ENCODE peak calls at places on chromosomes 13 and 19, in four cellular contexts. T, E, M and B are unnamed samples.

GRCh38 chr13:78177306-78177705 is 258.7 kb upstream of the EDNRB start:
- DNase-seq in T (no peak), E (no peak), M (no peak), B (no peak)

GRCh38 chr19:46745521-46746280 is at the start of gene FKRP:
- DNase-seq in M (no peak), E (no peak), T (no peak), B (peak; percentile 24)

GRCh38 chr13:109479991-109480696 is 306.2 kb downstream of the IRS2 start:
- DNase-seq in T (peak; percentile 40), E (no peak), M (no peak), B (no peak)

GRCh38 chr13:47289578-47289977 is 392.7 kb upstream of the HTR2A start:
- DNase-seq in M (no peak), T (no peak), E (no peak), B (no peak)

GRCh38 chr13:40149611-40150283 is 494.3 kb downstream of the COG6 start:
- DNase-seq in M (no peak), T (peak; percentile 53), E (no peak), B (no peak)

GRCh38 chr19:51632126-51632525 is 1.9 kb upstream of the SIGLEC5 start:
- DNase-seq in M (no peak), E (no peak), T (no peak), B (no peak)

GRCh38 chr13:80339841-80340642 is 884 bp downstream of the SPRY2 start:
- DNase-seq in E (no peak), T (peak; percentile 42), M (no peak), B (no peak)

GRCh38 chr19:3849092-3849491 is 19.7 kb downstream of the ZFR2 start:
- DNase-seq in M (peak; percentile 65), E (no peak), T (no peak), B (peak; percentile 36)

GRCh38 chr13:46131705-46132104 is 26.9 kb upstream of the CPB2 start:
- DNase-seq in E (no peak), T (no peak), M (no peak), B (no peak)

GRCh38 chr13:105990256-105990958 is 545.1 kb downstream of the EFNB2 start:
- DNase-seq in E (no peak), M (no peak), T (peak; percentile 74), B (no peak)

GRCh38 chr19:54136086-54136863 is 1.3 kb upstream of the CNOT3 start:
- DNase-seq in M (no peak), E (no peak), T (peak; percentile 16), B (no peak)

GRCh38 chr13:101325423-101325822 is 90.9 kb downstream of the NALCN start:
- DNase-seq in M (no peak), E (no peak), T (no peak), B (no peak)

GRCh38 chr13:75326173-75327131 is 155.5 kb downstream of the TBC1D4 start:
- DNase-seq in T (peak; percentile 53), E (peak; percentile 19), M (no peak), B (peak; percentile 86)

GRCh38 chr13:35855531-35856019 is 275.6 kb downstream of the DCLK1 start:
- DNase-seq in M (peak; percentile 63), E (no peak), T (no peak), B (no peak)

GRCh38 chr19:32358311-32358710 is 12.9 kb downstream of the ZNF507 start:
- DNase-seq in T (no peak), M (no peak), E (no peak), B (no peak)

GRCh38 chr19:10086904-10087256 is 763 bp downstream of the SHFL start:
- DNase-seq in T (no peak), E (no peak), M (no peak), B (no peak)

GRCh38 chr13:52159159-52159982 is at the start of gene NEK3:
- DNase-seq in M (peak; percentile 47), E (peak; percentile 25), T (peak; percentile 56), B (peak; percentile 58)

GRCh38 chr13:107765724-107766436 is 449.5 kb downstream of the LIG4 start:
- DNase-seq in M (no peak), T (peak; percentile 51), E (no peak), B (no peak)

GRCh38 chr13:106391271-106391670 is 144.2 kb downstream of the EFNB2 start:
- DNase-seq in T (no peak), M (no peak), E (no peak), B (no peak)

GRCh38 chr19:51807111-51807701 is 12.2 kb downstream of the FPR3 start:
- DNase-seq in T (no peak), E (no peak), M (no peak), B (no peak)

GRCh38 chr13:114319441-114319871 is 5.2 kb downstream of the CHAMP1 start:
- DNase-seq in E (no peak), M (no peak), T (peak; percentile 93), B (no peak)

GRCh38 chr19:33524024-33524664 is 2.6 kb upstream of the PEPD start:
- DNase-seq in E (no peak), M (no peak), T (no peak), B (no peak)

GRCh38 chr13:50915562-50915961 is 6.0 kb downstream of the RNASEH2B start:
- DNase-seq in E (no peak), M (no peak), T (no peak), B (peak; percentile 39)

GRCh38 chr19:39906283-39906682 is 28.2 kb downstream of the FCGBP start:
- DNase-seq in E (no peak), M (no peak), T (no peak), B (no peak)

GRCh38 chr13:77285098-77285497 is 41.8 kb downstream of the MYCBP2 start:
- DNase-seq in M (no peak), T (no peak), E (no peak), B (no peak)

GRCh38 chr19:51590441-51590840 is 19.4 kb downstream of the ZNF175 start:
- DNase-seq in E (no peak), T (no peak), M (no peak), B (no peak)

GRCh38 chr13:49300716-49301589 is 53.2 kb downstream of the CDADC1 start:
- DNase-seq in E (peak; percentile 27), T (peak; percentile 76), M (peak; percentile 42), B (peak; percentile 86)

DNA sequence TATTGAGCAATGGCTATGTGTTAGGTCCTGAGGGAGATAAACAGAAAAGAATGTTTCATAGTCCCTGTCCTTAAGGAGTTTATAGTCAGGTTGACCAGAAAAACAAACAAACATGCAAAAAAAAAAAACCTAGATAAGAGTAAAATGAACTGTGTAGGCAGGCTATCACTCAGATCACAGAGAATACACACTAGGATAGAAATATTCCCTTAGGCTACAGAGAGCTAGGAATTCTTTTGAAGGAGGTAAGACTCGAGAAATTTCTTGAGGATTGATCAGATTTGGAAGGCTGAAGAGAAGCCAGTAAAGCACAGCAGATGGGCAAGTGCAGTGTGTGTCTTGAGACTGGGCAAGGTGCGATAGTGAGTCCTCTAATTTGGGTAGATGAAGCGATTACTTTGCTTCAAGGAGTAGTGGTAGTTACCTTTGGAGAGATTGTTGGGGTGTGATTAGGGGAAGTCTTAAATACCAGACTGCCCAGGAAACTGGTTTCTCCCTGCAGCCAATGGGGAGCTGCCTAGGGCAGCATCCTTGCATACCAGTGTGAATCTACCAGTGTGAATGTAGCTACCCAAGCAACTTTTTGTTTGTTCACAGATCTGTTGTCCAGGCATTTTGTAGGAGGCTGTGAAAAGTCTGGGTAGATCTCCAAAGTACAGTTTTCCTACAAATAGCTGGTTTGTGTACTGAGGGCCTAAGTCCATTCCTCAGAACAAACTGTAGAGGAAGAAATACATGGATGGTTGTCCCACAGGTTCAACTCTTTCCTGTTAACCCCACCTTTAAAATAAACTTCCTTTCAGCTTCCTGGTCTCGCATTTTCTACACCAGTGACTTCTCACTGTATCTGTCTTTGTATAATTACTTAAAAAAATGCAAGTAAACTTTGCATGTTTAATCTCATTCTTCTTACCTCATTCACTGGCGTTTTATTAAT is 314.2 kb downstream of the KLF5 start:
- DNase-seq in E (no peak), T (no peak), M (no peak), B (no peak)
- H3K27ac ChIP-seq in E (no peak overlapping the region), T (no peak overlapping the region), M (no peak overlapping the region), B (no peak overlapping the region)

DNA sequence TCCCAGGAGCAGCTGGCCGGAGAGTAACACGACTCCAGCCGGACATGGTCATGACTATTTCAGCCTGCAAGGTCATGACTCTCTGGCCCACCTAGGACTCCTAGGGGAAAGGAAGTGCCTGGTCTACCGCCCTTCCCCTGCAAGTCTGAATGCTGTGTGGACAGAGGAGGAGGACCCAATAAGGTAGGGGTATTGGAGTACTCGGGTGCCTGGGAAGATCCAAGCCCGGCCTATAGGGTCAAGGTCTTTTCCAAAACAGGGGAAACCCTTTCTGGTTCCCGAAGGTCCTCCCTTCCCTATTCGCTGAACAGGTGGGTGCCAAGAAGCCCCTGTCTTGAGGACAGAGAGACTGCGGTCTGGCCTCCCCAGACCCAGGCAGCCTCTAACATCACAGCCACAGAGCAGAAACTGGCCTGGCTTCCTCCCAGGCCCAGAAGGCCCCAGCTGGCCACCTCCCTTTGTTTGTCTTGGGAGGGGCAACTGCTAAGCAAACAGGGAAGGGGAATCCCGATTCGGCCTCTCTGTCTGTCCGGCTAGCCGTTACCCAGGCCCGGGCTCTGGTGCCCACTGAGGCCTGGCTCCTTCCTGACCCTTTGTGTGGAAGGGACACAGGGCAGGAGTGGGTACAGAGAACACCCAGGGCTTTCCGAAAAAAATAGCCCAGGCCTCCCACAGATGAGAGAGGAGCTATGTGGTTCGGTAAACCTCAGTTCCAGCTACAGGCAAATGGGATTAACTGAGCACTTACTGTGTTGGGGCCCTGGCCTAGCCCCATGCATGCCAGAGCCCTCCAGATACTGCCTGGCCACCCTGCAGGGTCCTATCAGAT is 5.3 kb upstream of the GRAMD1A start:
- DNase-seq in M (no peak), T (no peak), E (no peak), B (no peak)
- H3K27ac ChIP-seq in M (no peak overlapping the region), T (no peak overlapping the region), E (no peak overlapping the region), B (no peak overlapping the region)

DNA sequence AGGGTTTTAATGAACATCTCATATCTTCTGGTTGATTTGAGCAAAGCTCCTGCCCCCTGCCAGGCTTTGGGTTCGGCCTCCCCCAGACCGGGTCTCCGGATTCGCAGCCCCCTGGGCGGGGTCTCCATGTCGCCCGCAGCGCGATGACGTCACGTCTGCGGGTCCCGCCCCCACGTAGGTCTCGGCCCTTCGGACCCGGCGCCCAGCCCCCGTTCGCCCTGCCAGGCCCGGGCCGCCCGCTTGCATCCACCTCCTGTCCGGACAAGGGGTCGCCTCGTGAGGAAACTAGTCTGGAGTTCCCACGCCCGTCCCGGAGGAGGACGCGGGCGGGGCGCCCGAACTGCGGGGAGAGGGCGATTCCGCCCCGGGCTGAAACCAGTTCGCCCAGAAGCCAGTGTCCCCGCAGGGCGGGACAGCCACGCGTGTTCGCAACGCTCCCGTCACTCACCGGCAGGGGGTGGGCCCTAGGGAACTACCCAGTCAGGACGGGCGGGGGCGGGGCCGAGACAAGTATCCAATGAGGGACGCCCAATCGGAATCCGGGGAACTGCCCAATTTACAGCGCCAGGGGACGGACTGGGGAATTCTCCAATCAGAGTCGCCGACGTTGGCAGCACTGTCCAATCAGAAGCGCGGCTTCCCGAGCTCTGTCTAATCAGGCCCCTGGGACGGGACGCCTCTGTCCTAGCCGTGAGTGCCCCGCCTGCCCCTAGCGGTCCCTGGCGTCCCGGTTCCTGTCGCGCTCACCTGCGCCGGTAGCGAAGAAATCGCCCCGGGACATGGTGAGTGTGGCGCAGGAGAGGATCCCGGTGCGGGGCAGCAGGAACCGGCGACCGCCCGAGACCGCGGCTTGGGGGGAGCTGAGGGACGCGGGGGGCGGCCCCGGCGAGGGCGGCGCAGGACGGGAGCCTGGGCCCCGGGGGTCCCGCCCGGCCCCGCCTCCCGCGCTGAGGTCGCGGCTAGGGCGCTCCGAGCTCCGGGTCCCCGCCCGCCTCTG is at the start of gene ZNF555:
- DNase-seq in M (peak; percentile 98), T (peak; percentile 98), E (peak; percentile 98), B (peak; percentile 99)
- H3K27ac ChIP-seq in M (peak within 1 kb of the TSS; percentile 67), T (peak within 1 kb of the TSS; percentile 80), E (peak within 1 kb of the TSS; percentile 70), B (peak within 1 kb of the TSS; percentile 79)

DNA sequence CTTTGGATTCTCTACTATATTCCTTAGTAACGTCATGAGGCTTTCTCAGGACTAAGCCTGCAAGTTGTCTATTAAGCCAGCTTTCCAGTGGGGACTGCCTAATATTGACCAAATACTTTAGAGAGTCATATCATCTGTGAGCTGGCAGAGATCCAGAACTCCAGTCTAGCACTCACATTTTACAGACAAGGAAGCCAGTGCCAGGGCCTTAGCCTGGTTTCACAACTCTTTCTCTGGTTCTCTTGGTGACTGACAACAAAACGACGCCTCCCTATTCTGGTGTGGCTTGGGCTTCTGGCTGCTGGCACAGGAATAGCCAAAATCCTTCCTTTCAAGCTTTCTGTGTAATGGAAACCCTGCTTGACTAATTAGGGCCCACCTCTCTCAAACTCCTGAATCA is 75.0 kb upstream of the UBL3 start:
- DNase-seq in E (no peak), T (peak; percentile 78), M (no peak), B (no peak)
- H3K27ac ChIP-seq in E (no peak overlapping the region), T (no peak overlapping the region), M (peak overlapping the region; percentile 21), B (no peak overlapping the region)